ENCODE peak calls at places on chromosomes 2 and 18, in five cellular contexts. D is AG04450; W is body of pancreas; C is keratinocyte; N is activated CD8-positive, alpha-beta T cell treated with anti-CD3 and anti-CD28 coated beads for 36 hours. U is an unnamed sample.

GRCh38 chr2:165840333-165840958 is 46.4 kb upstream of the GALNT3 start:
- DNase-seq in W (no peak), C (no peak), N (no peak), D (no peak), U (no peak)

GRCh38 chr2:215749092-215749957 is 264.0 kb downstream of the MREG start:
- DNase-seq in C (no peak), W (peak), N (no peak), D (no peak), U (no peak)

GRCh38 chr2:238864207-238865014 is 16.5 kb downstream of the TWIST2 start:
- DNase-seq in C (peak), N (peak), D (peak), W (peak), U (peak)

GRCh38 chr2:119263656-119264055 is 40.0 kb downstream of the STEAP3 start:
- DNase-seq in D (no peak), W (no peak), N (no peak), C (no peak), U (no peak)

GRCh38 chr2:158205215-158205614 is 103.5 kb downstream of the UPP2 start:
- DNase-seq in D (no peak), N (no peak), C (no peak), W (no peak), U (no peak)

GRCh38 chr2:158204741-158205165 is 103.1 kb downstream of the UPP2 start:
- DNase-seq in C (no peak), W (no peak), D (no peak), N (no peak), U (no peak)

GRCh38 chr2:206981739-206982336 is 42.5 kb downstream of the CPO start:
- DNase-seq in D (peak), C (no peak), W (peak), N (peak), U (peak)

GRCh38 chr2:100214265-100214961 is 72.0 kb upstream of the AFF3 start:
- DNase-seq in W (no peak), D (no peak), N (no peak), C (no peak), U (no peak)

GRCh38 chr18:79567481-79568147 is 112.0 kb upstream of the CTDP1 start:
- DNase-seq in C (peak), W (no peak), D (peak), N (no peak), U (no peak)

GRCh38 chr18:59881728-59882685 is 17.8 kb upstream of the PMAIP1 start:
- DNase-seq in D (no peak), W (no peak), C (no peak), N (peak), U (no peak)

GRCh38 chr2:202870431-202871160 is 970 bp downstream of the ICA1L start:
- DNase-seq in N (peak), C (no peak), D (no peak), W (peak), U (no peak)
- TF ChIP-seq CTCF in N (peak), C (peak), D (peak), W (no peak), U (peak)

DNA sequence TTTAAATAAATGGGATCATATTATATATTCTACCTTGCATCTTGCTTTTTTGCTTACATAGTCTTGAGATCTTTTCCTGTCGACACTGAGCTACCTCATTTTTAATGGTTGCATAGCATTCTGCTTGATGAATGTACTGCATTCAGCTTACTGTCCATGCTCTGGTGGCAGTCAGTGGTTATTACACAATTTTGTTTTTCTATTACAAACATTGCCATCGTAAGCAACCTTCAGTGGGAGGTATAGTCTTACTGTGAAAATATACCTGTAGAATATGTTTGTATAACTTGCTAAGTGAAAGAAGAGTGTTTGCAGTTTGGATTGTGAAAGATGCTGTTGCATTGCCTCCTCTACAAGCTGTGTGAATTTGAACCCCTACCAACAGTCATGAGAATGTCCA is 43.4 kb downstream of the UBXN4 start:
- DNase-seq in W (no peak), D (no peak), C (no peak), N (no peak), U (no peak)
- TF ChIP-seq CTCF in W (no peak), D (peak), C (no peak), N (peak), U (peak)

DNA sequence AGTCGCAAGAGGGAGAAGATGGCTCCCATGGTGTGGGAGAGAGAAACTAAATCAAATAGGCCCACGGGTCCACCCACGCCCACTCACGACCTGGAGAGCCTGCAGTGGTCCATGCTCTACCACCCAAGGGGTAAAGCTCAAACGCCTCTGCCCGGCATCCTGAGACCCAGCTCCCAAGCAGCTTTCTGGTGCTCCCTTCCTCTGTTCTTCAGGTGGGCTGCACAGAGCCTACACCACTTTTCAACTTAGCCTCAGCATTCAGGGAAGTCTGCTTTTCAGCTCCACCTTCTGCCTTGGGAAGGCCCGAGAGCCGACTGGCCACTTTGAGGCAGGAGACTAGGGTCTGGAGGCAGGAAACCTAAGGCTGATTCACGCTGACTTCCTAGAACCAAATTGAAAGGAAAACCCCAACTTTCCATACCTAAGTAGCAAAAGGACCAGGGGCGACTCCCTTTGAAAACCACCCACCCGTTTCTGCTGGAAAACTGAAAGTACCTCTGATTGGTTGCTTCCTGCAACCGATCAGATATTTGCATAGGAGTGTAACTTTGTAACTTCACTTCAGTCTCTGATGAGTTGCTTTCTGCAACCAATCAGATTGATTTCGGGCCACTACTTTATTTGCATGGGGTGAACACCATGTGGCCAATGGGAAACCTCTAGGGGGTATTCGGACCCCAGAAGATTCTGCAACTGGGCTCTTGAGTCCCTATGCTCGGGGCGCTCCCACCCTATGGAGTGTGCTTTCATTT is 26.8 kb upstream of the SPATA3 start:
- DNase-seq in D (no peak), W (no peak), N (no peak), C (no peak), U (no peak)
- TF ChIP-seq CTCF in D (no peak), W (no peak), N (no peak), C (no peak), U (no peak)

GRCh38 chr2:180472133-180472532 is 465.0 kb upstream of the CWC22 start:
- DNase-seq in W (no peak), D (peak), C (no peak), N (no peak), U (no peak)

GRCh38 chr2:180478883-180479282 is 471.8 kb upstream of the CWC22 start:
- DNase-seq in W (no peak), N (no peak), D (no peak), C (no peak), U (no peak)

GRCh38 chr2:180474716-180475115 is 467.6 kb upstream of the CWC22 start:
- DNase-seq in W (no peak), N (no peak), D (no peak), C (no peak), U (no peak)
- TF ChIP-seq CTCF in W (no peak), N (no peak), D (no peak), C (no peak), U (no peak)

DNA sequence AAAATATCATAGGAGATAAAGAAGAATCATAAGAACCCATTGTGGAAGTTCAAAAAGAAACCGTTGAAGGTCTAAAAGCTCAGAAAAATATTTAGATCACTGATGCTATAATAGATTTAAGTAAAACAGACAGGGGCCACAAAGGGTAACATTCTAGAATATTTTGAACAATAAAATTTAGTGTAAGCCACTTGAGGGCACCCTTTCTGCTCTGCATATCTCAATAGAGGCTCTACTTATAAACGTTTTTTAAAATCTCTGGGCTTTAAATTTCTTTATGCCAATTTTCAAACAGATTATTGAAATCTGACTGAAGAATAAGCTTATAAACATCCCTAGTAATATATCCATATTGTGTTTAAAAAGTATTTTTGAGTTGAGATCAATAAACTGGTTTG is 57.6 kb upstream of the IL1RL1 start:
- DNase-seq in W (no peak), N (no peak), D (no peak), C (no peak), U (no peak)
- TF ChIP-seq CTCF in W (no peak), N (no peak), D (peak), C (no peak), U (no peak)

DNA sequence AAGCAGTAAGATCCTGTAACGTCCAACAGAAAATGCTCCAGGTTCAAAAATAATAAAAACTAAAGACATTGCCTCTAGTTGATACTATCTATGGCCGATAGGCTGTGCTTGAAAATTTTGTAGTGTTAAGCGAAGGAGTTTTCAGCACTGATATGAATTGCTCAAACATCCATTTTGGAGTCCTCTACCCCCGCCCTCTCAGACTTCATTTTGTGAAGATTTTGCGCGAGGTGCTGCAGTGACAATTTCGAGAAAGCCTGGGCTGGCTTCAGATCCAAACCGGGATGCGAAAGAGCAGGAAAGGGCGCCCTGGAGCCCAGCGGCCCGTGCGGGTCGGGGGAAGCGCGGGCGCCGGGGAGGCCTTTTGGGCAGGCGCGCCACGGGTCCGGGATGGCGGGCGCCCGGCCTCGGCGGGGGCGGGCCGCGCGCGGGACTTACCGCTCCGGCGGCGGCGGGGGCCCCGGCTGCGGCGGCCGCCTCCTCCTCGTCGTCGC is 1.8 kb downstream of the SP3 start:
- DNase-seq in N (peak), C (no peak), W (no peak), D (no peak), U (no peak)
- TF ChIP-seq CTCF in N (peak), C (no peak), W (peak), D (peak), U (peak)

U was measured in type B pancreatic cell.